ENCODE peak calls at places on chromosomes 11 and 22, in eight cellular contexts. T is H54; Z is frontal cortex; G is stromal cell of bone marrow; P is NCI-H2171 treated with DMSO at 0.1 percent for 48 hours; S is renal cortical epithelial cell; W is stimulated activated CD8-positive, alpha-beta memory T cell treated with anti-CD3 and anti-CD28 coated beads, Interleukin-12 subunit alpha, Interleukin-12 subunit beta, amount 100 ng/mL, for 4 hours; R is posterior cingulate gyrus. C is an unnamed sample.

GRCh38 chr11:129023968-129024676 is 81.5 kb upstream of the TP53AIP1 start:
- DNase-seq in G (no peak), R (peak), Z (no peak), T (no peak), S (peak), W (no peak), P (no peak), C (no peak)

GRCh38 chr11:5631426-5631825 is 6.6 kb downstream of the TRIM34 start:
- DNase-seq in Z (no peak), T (no peak), P (no peak), S (no peak), G (no peak), R (no peak), W (no peak), C (no peak)

GRCh38 chr11:16739326-16739875 is 954 bp downstream of the C11orf58 start:
- DNase-seq in P (no peak), R (no peak), W (no peak), Z (peak), T (no peak), G (no peak), S (peak), C (no peak)

GRCh38 chr22:35335468-35335867 is 35.8 kb downstream of the TOM1 start:
- DNase-seq in S (no peak), T (no peak), G (no peak), W (no peak), P (no peak), R (no peak), Z (no peak), C (no peak)

GRCh38 chr11:1107316-1108245 is 32.9 kb downstream of the MUC2 start:
- DNase-seq in P (no peak), T (no peak), R (no peak), W (no peak), G (no peak), Z (no peak), S (no peak), C (no peak)

GRCh38 chr11:120061036-120061760 is 76.7 kb downstream of the TRIM29 start:
- DNase-seq in R (no peak), S (no peak), P (no peak), G (no peak), Z (no peak), T (no peak), W (no peak), C (no peak)

GRCh38 chr11:102430158-102430836 is 22.3 kb downstream of the TMEM123 start:
- DNase-seq in P (no peak), T (no peak), S (peak), Z (no peak), G (no peak), W (no peak), R (no peak), C (no peak)

GRCh38 chr22:45424241-45424731 is 10.8 kb downstream of the RIBC2 start:
- DNase-seq in S (no peak), R (no peak), G (no peak), P (no peak), T (no peak), Z (no peak), W (no peak), C (no peak)

GRCh38 chr11:108302121-108302785 is 79.4 kb downstream of the ATM start:
- DNase-seq in Z (no peak), R (no peak), T (no peak), W (no peak), S (peak), G (peak), P (no peak), C (no peak)

GRCh38 chr22:36839356-36840073 is 21.3 kb upstream of the NCF4 start:
- DNase-seq in G (no peak), Z (no peak), R (no peak), S (no peak), P (no peak), T (peak), W (no peak), C (no peak)

GRCh38 chr11:2517016-2517385 is 72.2 kb downstream of the KCNQ1 start:
- DNase-seq in T (no peak), R (peak), G (no peak), S (no peak), Z (no peak), P (no peak), W (no peak), C (no peak)

GRCh38 chr11:94309757-94310156 is 5.4 kb downstream of the IZUMO1R start:
- DNase-seq in T (no peak), S (no peak), G (no peak), W (no peak), R (no peak), Z (no peak), P (no peak), C (no peak)

GRCh38 chr22:37401401-37401859 is 25.8 kb downstream of the ELFN2 start:
- DNase-seq in T (no peak), W (no peak), Z (no peak), R (no peak), P (no peak), S (no peak), G (peak), C (no peak)

GRCh38 chr11:120304526-120304925 is 20.6 kb upstream of the TLCD5 start:
- DNase-seq in P (no peak), S (peak), W (no peak), R (no peak), Z (no peak), G (no peak), T (peak), C (no peak)

GRCh38 chr22:35418088-35418487 is 18.1 kb downstream of the MCM5 start:
- DNase-seq in P (no peak), T (no peak), S (peak), G (peak), Z (no peak), R (no peak), W (no peak), C (no peak)

GRCh38 chr22:48303360-48303725 is 1524.3 kb downstream of the BRD1 start:
- DNase-seq in T (no peak), R (no peak), G (no peak), S (no peak), P (no peak), W (no peak), Z (no peak), C (no peak)

GRCh38 chr22:35131423-35132050 is 65.6 kb downstream of the ISX start:
- DNase-seq in G (no peak), S (no peak), W (no peak), T (no peak), R (no peak), P (no peak), Z (no peak), C (no peak)

GRCh38 chr22:27881404-27881803 is 37.7 kb downstream of the PITPNB start:
- DNase-seq in T (no peak), G (no peak), P (no peak), R (peak), S (no peak), W (no peak), Z (no peak), C (no peak)

GRCh38 chr11:15696069-15696468 is 581.3 kb downstream of the INSC start:
- DNase-seq in P (no peak), R (no peak), S (no peak), T (no peak), G (no peak), W (no peak), Z (no peak), C (no peak)

GRCh38 chr11:37560346-37560745 is 962.3 kb upstream of the RAG2 start:
- DNase-seq in S (peak), Z (no peak), T (no peak), G (no peak), R (no peak), P (no peak), W (no peak), C (no peak)

GRCh38 chr22:28146401-28147304 is 227.6 kb upstream of the PITPNB start:
- DNase-seq in W (no peak), Z (no peak), S (no peak), R (no peak), T (no peak), P (peak), G (no peak), C (no peak)

GRCh38 chr11:9273430-9274336 is 8.5 kb upstream of the DENND5A start:
- DNase-seq in W (no peak), T (no peak), P (no peak), R (no peak), Z (no peak), S (no peak), G (no peak), C (no peak)

GRCh38 chr22:47373648-47374272 is 611.3 kb downstream of the TBC1D22A start:
- DNase-seq in W (no peak), S (no peak), Z (no peak), T (no peak), R (no peak), G (no peak), P (no peak), C (no peak)

GRCh38 chr22:46031965-46032851 is 55.2 kb upstream of the WNT7B start:
- DNase-seq in W (no peak), P (no peak), R (peak), T (no peak), Z (no peak), G (no peak), S (no peak), C (no peak)

GRCh38 chr11:107468596-107468995 is 11.0 kb upstream of the CWF19L2 start:
- DNase-seq in G (no peak), P (peak), T (no peak), R (no peak), S (no peak), Z (no peak), W (no peak), C (no peak)

GRCh38 chr22:43824724-43825485 is 12.8 kb upstream of the EFCAB6 start:
- DNase-seq in T (no peak), P (no peak), R (peak), W (no peak), Z (no peak), G (no peak), S (no peak), C (no peak)

GRCh38 chr11:114314096-114314495 is 17.9 kb downstream of the NNMT start:
- DNase-seq in R (no peak), Z (no peak), P (no peak), W (no peak), S (peak), G (no peak), T (no peak), C (no peak)

GRCh38 chr22:24775769-24776492 is 1.4 kb upstream of the PIWIL3 start:
- DNase-seq in R (no peak), S (no peak), W (no peak), T (no peak), P (no peak), G (no peak), Z (no peak), C (no peak)

GRCh38 chr11:79081441-79082124 is 359.2 kb downstream of the TENM4 start:
- DNase-seq in T (no peak), G (no peak), W (no peak), S (peak), Z (peak), P (no peak), R (no peak), C (no peak)

GRCh38 chr22:35219012-35219411 is 38.3 kb upstream of the HMGXB4 start:
- DNase-seq in S (peak), W (no peak), P (no peak), G (peak), Z (peak), T (peak), R (no peak), C (no peak)

GRCh38 chr22:40571887-40572286 is 64.6 kb downstream of the MRTFA start:
- DNase-seq in P (no peak), R (no peak), T (no peak), S (no peak), G (no peak), Z (no peak), W (no peak), C (no peak)

GRCh38 chr11:110070176-110070575 is 23.0 kb upstream of the ZC3H12C start:
- DNase-seq in W (no peak), G (no peak), P (no peak), R (no peak), T (no peak), Z (no peak), S (no peak), C (no peak)

GRCh38 chr22:24008381-24009226 is 2.5 kb upstream of the CABIN1 start:
- DNase-seq in R (no peak), G (no peak), Z (no peak), T (no peak), S (no peak), W (no peak), P (no peak), C (no peak)

GRCh38 chr11:6681949-6682348 is 1.2 kb downstream of the MRPL17 start:
- DNase-seq in Z (no peak), P (no peak), S (peak), G (no peak), W (no peak), T (no peak), R (no peak), C (no peak)

GRCh38 chr11:87432006-87432405 is 394.3 kb downstream of the TMEM135 start:
- DNase-seq in W (no peak), S (no peak), P (no peak), R (no peak), T (no peak), Z (no peak), G (no peak), C (no peak)

GRCh38 chr22:27642104-27642800 is 159.3 kb downstream of the MN1 start:
- DNase-seq in R (peak), S (no peak), P (no peak), Z (peak), G (no peak), W (no peak), T (no peak), C (no peak)